ENCODE peak calls at places on chromosomes 5 and 9, in ten cellular contexts. One of them, this sample, is unnamed.

GRCh38 chr9:110099236-110099741 is 108.7 kb downstream of the C9orf152 start:
- DNase-seq in ecto neural progenitor cell: no peak
- DNase-seq in stimulated activated CD8-positive, alpha-beta memory T cell treated with anti-CD3 and anti-CD28 coated beads, Interleukin-2, amount 100 ng/mL, for 1 hour: no peak
- DNase-seq in skeletal muscle cell: peak; percentile 77
- DNase-seq in naive thymus-derived CD8-positive, alpha-beta T cell: no peak
- DNase-seq in cardiac fibroblast: peak; percentile 89
- DNase-seq in iPS-NIHi11: no peak
- DNase-seq in fibroblast of the conjunctiva: peak; percentile 29
- DNase-seq in DMS79 treated with DMSO at 0.1 percent for 48 hours: peak; percentile 66
- DNase-seq in hippocampal formation: peak; percentile 39
- DNase-seq in this sample: peak; percentile 72

GRCh38 chr5:133471699-133472098 is 140.6 kb downstream of the FSTL4 start:
- DNase-seq in ecto neural progenitor cell: no peak
- DNase-seq in stimulated activated CD8-positive, alpha-beta memory T cell treated with anti-CD3 and anti-CD28 coated beads, Interleukin-2, amount 100 ng/mL, for 1 hour: no peak
- DNase-seq in skeletal muscle cell: no peak
- DNase-seq in naive thymus-derived CD8-positive, alpha-beta T cell: no peak
- DNase-seq in cardiac fibroblast: no peak
- DNase-seq in iPS-NIHi11: no peak
- DNase-seq in fibroblast of the conjunctiva: no peak
- DNase-seq in DMS79 treated with DMSO at 0.1 percent for 48 hours: no peak
- DNase-seq in hippocampal formation: no peak
- DNase-seq in this sample: no peak

GRCh38 chr5:6713274-6714181 is at the start of gene TENT4A:
- DNase-seq in ecto neural progenitor cell: no peak
- DNase-seq in stimulated activated CD8-positive, alpha-beta memory T cell treated with anti-CD3 and anti-CD28 coated beads, Interleukin-2, amount 100 ng/mL, for 1 hour: peak; percentile 93
- DNase-seq in skeletal muscle cell: no peak
- DNase-seq in naive thymus-derived CD8-positive, alpha-beta T cell: no peak
- DNase-seq in cardiac fibroblast: peak; percentile 12
- DNase-seq in iPS-NIHi11: peak; percentile 74
- DNase-seq in fibroblast of the conjunctiva: no peak
- DNase-seq in DMS79 treated with DMSO at 0.1 percent for 48 hours: no peak
- DNase-seq in hippocampal formation: no peak
- DNase-seq in this sample: no peak

GRCh38 chr5:109744261-109744660 is 54.5 kb downstream of the MAN2A1 start:
- DNase-seq in ecto neural progenitor cell: no peak
- DNase-seq in stimulated activated CD8-positive, alpha-beta memory T cell treated with anti-CD3 and anti-CD28 coated beads, Interleukin-2, amount 100 ng/mL, for 1 hour: no peak
- DNase-seq in skeletal muscle cell: peak; percentile 15
- DNase-seq in naive thymus-derived CD8-positive, alpha-beta T cell: no peak
- DNase-seq in cardiac fibroblast: no peak
- DNase-seq in iPS-NIHi11: no peak
- DNase-seq in fibroblast of the conjunctiva: no peak
- DNase-seq in DMS79 treated with DMSO at 0.1 percent for 48 hours: no peak
- DNase-seq in hippocampal formation: no peak
- DNase-seq in this sample: no peak

GRCh38 chr9:99491408-99492259 is 269.6 kb downstream of the SEC61B start:
- DNase-seq in ecto neural progenitor cell: no peak
- DNase-seq in stimulated activated CD8-positive, alpha-beta memory T cell treated with anti-CD3 and anti-CD28 coated beads, Interleukin-2, amount 100 ng/mL, for 1 hour: no peak
- DNase-seq in skeletal muscle cell: peak; percentile 25
- DNase-seq in naive thymus-derived CD8-positive, alpha-beta T cell: no peak
- DNase-seq in cardiac fibroblast: no peak
- DNase-seq in iPS-NIHi11: no peak
- DNase-seq in fibroblast of the conjunctiva: peak; percentile 55
- DNase-seq in DMS79 treated with DMSO at 0.1 percent for 48 hours: no peak
- DNase-seq in hippocampal formation: no peak
- DNase-seq in this sample: no peak

GRCh38 chr9:34592895-34593601 is 3.5 kb upstream of the CNTFR start:
- DNase-seq in ecto neural progenitor cell: peak; percentile 81
- DNase-seq in stimulated activated CD8-positive, alpha-beta memory T cell treated with anti-CD3 and anti-CD28 coated beads, Interleukin-2, amount 100 ng/mL, for 1 hour: no peak
- DNase-seq in skeletal muscle cell: no peak
- DNase-seq in naive thymus-derived CD8-positive, alpha-beta T cell: no peak
- DNase-seq in cardiac fibroblast: peak; percentile 33
- DNase-seq in iPS-NIHi11: peak; percentile 82
- DNase-seq in fibroblast of the conjunctiva: peak; percentile 13
- DNase-seq in DMS79 treated with DMSO at 0.1 percent for 48 hours: peak; percentile 17
- DNase-seq in hippocampal formation: peak; percentile 46
- DNase-seq in this sample: no peak

GRCh38 chr5:106397700-106398099 is 1273.0 kb downstream of the EFNA5 start:
- DNase-seq in ecto neural progenitor cell: no peak
- DNase-seq in stimulated activated CD8-positive, alpha-beta memory T cell treated with anti-CD3 and anti-CD28 coated beads, Interleukin-2, amount 100 ng/mL, for 1 hour: no peak
- DNase-seq in skeletal muscle cell: peak; percentile 93
- DNase-seq in naive thymus-derived CD8-positive, alpha-beta T cell: no peak
- DNase-seq in cardiac fibroblast: peak; percentile 67
- DNase-seq in iPS-NIHi11: no peak
- DNase-seq in fibroblast of the conjunctiva: peak; percentile 68
- DNase-seq in DMS79 treated with DMSO at 0.1 percent for 48 hours: no peak
- DNase-seq in hippocampal formation: no peak
- DNase-seq in this sample: peak; percentile 82

GRCh38 chr5:150082889-150083288 is 3.5 kb downstream of the CSF1R start:
- DNase-seq in ecto neural progenitor cell: no peak
- DNase-seq in stimulated activated CD8-positive, alpha-beta memory T cell treated with anti-CD3 and anti-CD28 coated beads, Interleukin-2, amount 100 ng/mL, for 1 hour: no peak
- DNase-seq in skeletal muscle cell: no peak
- DNase-seq in naive thymus-derived CD8-positive, alpha-beta T cell: peak; percentile 7
- DNase-seq in cardiac fibroblast: no peak
- DNase-seq in iPS-NIHi11: peak; percentile 7
- DNase-seq in fibroblast of the conjunctiva: no peak
- DNase-seq in DMS79 treated with DMSO at 0.1 percent for 48 hours: no peak
- DNase-seq in hippocampal formation: no peak
- DNase-seq in this sample: no peak

GRCh38 chr5:136195971-136196577 is 3.1 kb upstream of the SMIM32 start:
- DNase-seq in ecto neural progenitor cell: peak; percentile 30
- DNase-seq in stimulated activated CD8-positive, alpha-beta memory T cell treated with anti-CD3 and anti-CD28 coated beads, Interleukin-2, amount 100 ng/mL, for 1 hour: no peak
- DNase-seq in skeletal muscle cell: no peak
- DNase-seq in naive thymus-derived CD8-positive, alpha-beta T cell: no peak
- DNase-seq in cardiac fibroblast: no peak
- DNase-seq in iPS-NIHi11: no peak
- DNase-seq in fibroblast of the conjunctiva: no peak
- DNase-seq in DMS79 treated with DMSO at 0.1 percent for 48 hours: no peak
- DNase-seq in hippocampal formation: no peak
- DNase-seq in this sample: no peak

GRCh38 chr5:132254321-132254977 is 3.0 kb upstream of the PDLIM4 start:
- DNase-seq in ecto neural progenitor cell: peak; percentile 39
- DNase-seq in stimulated activated CD8-positive, alpha-beta memory T cell treated with anti-CD3 and anti-CD28 coated beads, Interleukin-2, amount 100 ng/mL, for 1 hour: no peak
- DNase-seq in skeletal muscle cell: no peak
- DNase-seq in naive thymus-derived CD8-positive, alpha-beta T cell: no peak
- DNase-seq in cardiac fibroblast: peak; percentile 73
- DNase-seq in iPS-NIHi11: no peak
- DNase-seq in fibroblast of the conjunctiva: no peak
- DNase-seq in DMS79 treated with DMSO at 0.1 percent for 48 hours: no peak
- DNase-seq in hippocampal formation: no peak
- DNase-seq in this sample: no peak

GRCh38 chr5:135491552-135492318 is 39.6 kb upstream of the TIFAB start:
- DNase-seq in ecto neural progenitor cell: peak; percentile 75
- DNase-seq in stimulated activated CD8-positive, alpha-beta memory T cell treated with anti-CD3 and anti-CD28 coated beads, Interleukin-2, amount 100 ng/mL, for 1 hour: no peak
- DNase-seq in skeletal muscle cell: no peak
- DNase-seq in naive thymus-derived CD8-positive, alpha-beta T cell: no peak
- DNase-seq in cardiac fibroblast: no peak
- DNase-seq in iPS-NIHi11: peak; percentile 47
- DNase-seq in fibroblast of the conjunctiva: no peak
- DNase-seq in DMS79 treated with DMSO at 0.1 percent for 48 hours: peak; percentile 55
- DNase-seq in hippocampal formation: no peak
- DNase-seq in this sample: no peak

GRCh38 chr5:137761020-137761516 is 6.9 kb upstream of the HNRNPA0 start:
- DNase-seq in ecto neural progenitor cell: no peak
- DNase-seq in stimulated activated CD8-positive, alpha-beta memory T cell treated with anti-CD3 and anti-CD28 coated beads, Interleukin-2, amount 100 ng/mL, for 1 hour: no peak
- DNase-seq in skeletal muscle cell: no peak
- DNase-seq in naive thymus-derived CD8-positive, alpha-beta T cell: no peak
- DNase-seq in cardiac fibroblast: no peak
- DNase-seq in iPS-NIHi11: no peak
- DNase-seq in fibroblast of the conjunctiva: no peak
- DNase-seq in DMS79 treated with DMSO at 0.1 percent for 48 hours: no peak
- DNase-seq in hippocampal formation: no peak
- DNase-seq in this sample: no peak

GRCh38 chr5:132224721-132225120 is 2.9 kb downstream of the P4HA2 start:
- DNase-seq in ecto neural progenitor cell: no peak
- DNase-seq in stimulated activated CD8-positive, alpha-beta memory T cell treated with anti-CD3 and anti-CD28 coated beads, Interleukin-2, amount 100 ng/mL, for 1 hour: no peak
- DNase-seq in skeletal muscle cell: no peak
- DNase-seq in naive thymus-derived CD8-positive, alpha-beta T cell: no peak
- DNase-seq in cardiac fibroblast: no peak
- DNase-seq in iPS-NIHi11: no peak
- DNase-seq in fibroblast of the conjunctiva: peak; percentile 57
- DNase-seq in DMS79 treated with DMSO at 0.1 percent for 48 hours: peak; percentile 29
- DNase-seq in hippocampal formation: no peak
- DNase-seq in this sample: no peak

GRCh38 chr9:91047993-91048607 is 246.5 kb downstream of the SYK start:
- DNase-seq in ecto neural progenitor cell: no peak
- DNase-seq in stimulated activated CD8-positive, alpha-beta memory T cell treated with anti-CD3 and anti-CD28 coated beads, Interleukin-2, amount 100 ng/mL, for 1 hour: no peak
- DNase-seq in skeletal muscle cell: peak; percentile 79
- DNase-seq in naive thymus-derived CD8-positive, alpha-beta T cell: no peak
- DNase-seq in cardiac fibroblast: peak; percentile 79
- DNase-seq in iPS-NIHi11: no peak
- DNase-seq in fibroblast of the conjunctiva: peak; percentile 40
- DNase-seq in DMS79 treated with DMSO at 0.1 percent for 48 hours: no peak
- DNase-seq in hippocampal formation: no peak
- DNase-seq in this sample: peak; percentile 86

GRCh38 chr5:14178671-14179211 is 35.6 kb downstream of the TRIO start:
- DNase-seq in ecto neural progenitor cell: peak; percentile 66
- DNase-seq in stimulated activated CD8-positive, alpha-beta memory T cell treated with anti-CD3 and anti-CD28 coated beads, Interleukin-2, amount 100 ng/mL, for 1 hour: no peak
- DNase-seq in skeletal muscle cell: peak; percentile 88
- DNase-seq in naive thymus-derived CD8-positive, alpha-beta T cell: no peak
- DNase-seq in cardiac fibroblast: peak; percentile 67
- DNase-seq in iPS-NIHi11: peak; percentile 46
- DNase-seq in fibroblast of the conjunctiva: no peak
- DNase-seq in DMS79 treated with DMSO at 0.1 percent for 48 hours: no peak
- DNase-seq in hippocampal formation: no peak
- DNase-seq in this sample: peak; percentile 75

GRCh38 chr9:136316271-136316751 is 11.0 kb upstream of the GPSM1 start:
- DNase-seq in ecto neural progenitor cell: no peak
- DNase-seq in stimulated activated CD8-positive, alpha-beta memory T cell treated with anti-CD3 and anti-CD28 coated beads, Interleukin-2, amount 100 ng/mL, for 1 hour: no peak
- DNase-seq in skeletal muscle cell: no peak
- DNase-seq in naive thymus-derived CD8-positive, alpha-beta T cell: no peak
- DNase-seq in cardiac fibroblast: no peak
- DNase-seq in iPS-NIHi11: no peak
- DNase-seq in fibroblast of the conjunctiva: no peak
- DNase-seq in DMS79 treated with DMSO at 0.1 percent for 48 hours: no peak
- DNase-seq in hippocampal formation: no peak
- DNase-seq in this sample: no peak

GRCh38 chr9:133375116-133375723 is 640 bp downstream of the SURF4 start:
- DNase-seq in ecto neural progenitor cell: no peak
- DNase-seq in stimulated activated CD8-positive, alpha-beta memory T cell treated with anti-CD3 and anti-CD28 coated beads, Interleukin-2, amount 100 ng/mL, for 1 hour: no peak
- DNase-seq in skeletal muscle cell: no peak
- DNase-seq in naive thymus-derived CD8-positive, alpha-beta T cell: no peak
- DNase-seq in cardiac fibroblast: peak; percentile 39
- DNase-seq in iPS-NIHi11: peak; percentile 72
- DNase-seq in fibroblast of the conjunctiva: no peak
- DNase-seq in DMS79 treated with DMSO at 0.1 percent for 48 hours: peak; percentile 42
- DNase-seq in hippocampal formation: no peak
- DNase-seq in this sample: no peak

GRCh38 chr9:36328798-36329411 is 70.7 kb upstream of the GNE start:
- DNase-seq in ecto neural progenitor cell: no peak
- DNase-seq in stimulated activated CD8-positive, alpha-beta memory T cell treated with anti-CD3 and anti-CD28 coated beads, Interleukin-2, amount 100 ng/mL, for 1 hour: no peak
- DNase-seq in skeletal muscle cell: peak; percentile 31
- DNase-seq in naive thymus-derived CD8-positive, alpha-beta T cell: no peak
- DNase-seq in cardiac fibroblast: peak; percentile 87
- DNase-seq in iPS-NIHi11: peak; percentile 67
- DNase-seq in fibroblast of the conjunctiva: peak; percentile 74
- DNase-seq in DMS79 treated with DMSO at 0.1 percent for 48 hours: peak; percentile 86
- DNase-seq in hippocampal formation: peak; percentile 77
- DNase-seq in this sample: peak; percentile 44

GRCh38 chr5:13478831-13479465 is 465.5 kb downstream of the DNAH5 start:
- DNase-seq in ecto neural progenitor cell: peak; percentile 52
- DNase-seq in stimulated activated CD8-positive, alpha-beta memory T cell treated with anti-CD3 and anti-CD28 coated beads, Interleukin-2, amount 100 ng/mL, for 1 hour: no peak
- DNase-seq in skeletal muscle cell: peak; percentile 12
- DNase-seq in naive thymus-derived CD8-positive, alpha-beta T cell: no peak
- DNase-seq in cardiac fibroblast: no peak
- DNase-seq in iPS-NIHi11: peak; percentile 70
- DNase-seq in fibroblast of the conjunctiva: peak; percentile 28
- DNase-seq in DMS79 treated with DMSO at 0.1 percent for 48 hours: no peak
- DNase-seq in hippocampal formation: peak; percentile 37
- DNase-seq in this sample: peak; percentile 44

GRCh38 chr9:134502261-134503211 is 139.1 kb upstream of the COL5A1 start:
- DNase-seq in ecto neural progenitor cell: peak; percentile 47
- DNase-seq in stimulated activated CD8-positive, alpha-beta memory T cell treated with anti-CD3 and anti-CD28 coated beads, Interleukin-2, amount 100 ng/mL, for 1 hour: no peak
- DNase-seq in skeletal muscle cell: peak; percentile 97
- DNase-seq in naive thymus-derived CD8-positive, alpha-beta T cell: no peak
- DNase-seq in cardiac fibroblast: peak; percentile 99
- DNase-seq in iPS-NIHi11: peak; percentile 54
- DNase-seq in fibroblast of the conjunctiva: peak; percentile 79
- DNase-seq in DMS79 treated with DMSO at 0.1 percent for 48 hours: no peak
- DNase-seq in hippocampal formation: no peak
- DNase-seq in this sample: peak; percentile 97

GRCh38 chr9:127077658-127077975 is 44.8 kb downstream of the ANGPTL2 start:
- DNase-seq in ecto neural progenitor cell: no peak
- DNase-seq in stimulated activated CD8-positive, alpha-beta memory T cell treated with anti-CD3 and anti-CD28 coated beads, Interleukin-2, amount 100 ng/mL, for 1 hour: no peak
- DNase-seq in skeletal muscle cell: no peak
- DNase-seq in naive thymus-derived CD8-positive, alpha-beta T cell: no peak
- DNase-seq in cardiac fibroblast: no peak
- DNase-seq in iPS-NIHi11: no peak
- DNase-seq in fibroblast of the conjunctiva: no peak
- DNase-seq in DMS79 treated with DMSO at 0.1 percent for 48 hours: no peak
- DNase-seq in hippocampal formation: no peak
- DNase-seq in this sample: no peak

GRCh38 chr9:84166828-84167400 is 173.6 kb downstream of the SLC28A3 start:
- DNase-seq in ecto neural progenitor cell: no peak
- DNase-seq in stimulated activated CD8-positive, alpha-beta memory T cell treated with anti-CD3 and anti-CD28 coated beads, Interleukin-2, amount 100 ng/mL, for 1 hour: no peak
- DNase-seq in skeletal muscle cell: no peak
- DNase-seq in naive thymus-derived CD8-positive, alpha-beta T cell: no peak
- DNase-seq in cardiac fibroblast: no peak
- DNase-seq in iPS-NIHi11: no peak
- DNase-seq in fibroblast of the conjunctiva: no peak
- DNase-seq in DMS79 treated with DMSO at 0.1 percent for 48 hours: no peak
- DNase-seq in hippocampal formation: no peak
- DNase-seq in this sample: no peak

GRCh38 chr5:78792342-78793055 is 143.9 kb upstream of the LHFPL2 start:
- DNase-seq in ecto neural progenitor cell: peak; percentile 2
- DNase-seq in stimulated activated CD8-positive, alpha-beta memory T cell treated with anti-CD3 and anti-CD28 coated beads, Interleukin-2, amount 100 ng/mL, for 1 hour: no peak
- DNase-seq in skeletal muscle cell: no peak
- DNase-seq in naive thymus-derived CD8-positive, alpha-beta T cell: no peak
- DNase-seq in cardiac fibroblast: no peak
- DNase-seq in iPS-NIHi11: no peak
- DNase-seq in fibroblast of the conjunctiva: no peak
- DNase-seq in DMS79 treated with DMSO at 0.1 percent for 48 hours: no peak
- DNase-seq in hippocampal formation: no peak
- DNase-seq in this sample: no peak

GRCh38 chr5:134149571-134150303 is 27.0 kb downstream of the SKP1 start:
- DNase-seq in ecto neural progenitor cell: no peak
- DNase-seq in stimulated activated CD8-positive, alpha-beta memory T cell treated with anti-CD3 and anti-CD28 coated beads, Interleukin-2, amount 100 ng/mL, for 1 hour: no peak
- DNase-seq in skeletal muscle cell: no peak
- DNase-seq in naive thymus-derived CD8-positive, alpha-beta T cell: no peak
- DNase-seq in cardiac fibroblast: peak; percentile 49
- DNase-seq in iPS-NIHi11: no peak
- DNase-seq in fibroblast of the conjunctiva: no peak
- DNase-seq in DMS79 treated with DMSO at 0.1 percent for 48 hours: no peak
- DNase-seq in hippocampal formation: peak; percentile 10
- DNase-seq in this sample: no peak

GRCh38 chr5:74567351-74567870 is 73.1 kb downstream of the ENC1 start:
- DNase-seq in ecto neural progenitor cell: no peak
- DNase-seq in stimulated activated CD8-positive, alpha-beta memory T cell treated with anti-CD3 and anti-CD28 coated beads, Interleukin-2, amount 100 ng/mL, for 1 hour: no peak
- DNase-seq in skeletal muscle cell: no peak
- DNase-seq in naive thymus-derived CD8-positive, alpha-beta T cell: no peak
- DNase-seq in cardiac fibroblast: no peak
- DNase-seq in iPS-NIHi11: peak; percentile 30
- DNase-seq in fibroblast of the conjunctiva: no peak
- DNase-seq in DMS79 treated with DMSO at 0.1 percent for 48 hours: no peak
- DNase-seq in hippocampal formation: no peak
- DNase-seq in this sample: no peak

GRCh38 chr9:135090547-135090946 is 3.1 kb downstream of the OLFM1 start:
- DNase-seq in ecto neural progenitor cell: peak; percentile 63
- DNase-seq in stimulated activated CD8-positive, alpha-beta memory T cell treated with anti-CD3 and anti-CD28 coated beads, Interleukin-2, amount 100 ng/mL, for 1 hour: no peak
- DNase-seq in skeletal muscle cell: no peak
- DNase-seq in naive thymus-derived CD8-positive, alpha-beta T cell: no peak
- DNase-seq in cardiac fibroblast: no peak
- DNase-seq in iPS-NIHi11: no peak
- DNase-seq in fibroblast of the conjunctiva: no peak
- DNase-seq in DMS79 treated with DMSO at 0.1 percent for 48 hours: no peak
- DNase-seq in hippocampal formation: no peak
- DNase-seq in this sample: no peak

GRCh38 chr9:37107701-37108100 is 12.7 kb upstream of the ZCCHC7 start:
- DNase-seq in ecto neural progenitor cell: no peak
- DNase-seq in stimulated activated CD8-positive, alpha-beta memory T cell treated with anti-CD3 and anti-CD28 coated beads, Interleukin-2, amount 100 ng/mL, for 1 hour: no peak
- DNase-seq in skeletal muscle cell: no peak
- DNase-seq in naive thymus-derived CD8-positive, alpha-beta T cell: no peak
- DNase-seq in cardiac fibroblast: no peak
- DNase-seq in iPS-NIHi11: no peak
- DNase-seq in fibroblast of the conjunctiva: no peak
- DNase-seq in DMS79 treated with DMSO at 0.1 percent for 48 hours: no peak
- DNase-seq in hippocampal formation: no peak
- DNase-seq in this sample: no peak